ENCODE peak calls at places on chromosomes 3 and 15, in five cellular contexts. W, D, J, Q and R are unnamed samples.

GRCh38 chr3:30835667-30836066 is 58.8 kb downstream of the GADL1 start:
- DNase-seq in W (no peak), D (no peak), J (no peak), Q (no peak), R (no peak)

GRCh38 chr3:177522051-177522450 is 324.8 kb upstream of the TBL1XR1 start:
- DNase-seq in W (no peak), D (no peak), J (peak; percentile 28), Q (no peak), R (no peak)

GRCh38 chr3:38163117-38163870 is 2.0 kb upstream of the OXSR1 start:
- DNase-seq in W (peak; percentile 40), D (peak; percentile 37), J (no peak), Q (no peak), R (no peak)

GRCh38 chr3:58188921-58189451 is 21.8 kb downstream of the DNASE1L3 start:
- DNase-seq in W (no peak), D (no peak), J (no peak), Q (no peak), R (no peak)

GRCh38 chr3:194103475-194103874 is 32.5 kb upstream of the HES1 start:
- DNase-seq in W (no peak), D (no peak), J (no peak), Q (no peak), R (no peak)

GRCh38 chr3:186852994-186853393 is 10.5 kb downstream of the ADIPOQ start:
- DNase-seq in W (no peak), D (no peak), J (no peak), Q (no peak), R (no peak)

GRCh38 chr15:51128701-51129100 is 34.0 kb upstream of the TNFAIP8L3 start:
- DNase-seq in W (no peak), D (no peak), J (no peak), Q (no peak), R (peak; percentile 22)

GRCh38 chr15:68382286-68383007 is 49.5 kb downstream of the ITGA11 start:
- DNase-seq in W (no peak), D (no peak), J (no peak), Q (no peak), R (peak; percentile 45)

GRCh38 chr3:46715507-46716175 is 2.0 kb downstream of the PRSS50 start:
- DNase-seq in W (no peak), D (no peak), J (no peak), Q (no peak), R (no peak)

GRCh38 chr3:186211101-186211500 is 102.2 kb upstream of the ETV5 start:
- DNase-seq in W (no peak), D (no peak), J (no peak), Q (no peak), R (no peak)

GRCh38 chr3:120093923-120094775 is at the start of gene GSK3B:
- DNase-seq in W (peak; percentile 37), D (peak; percentile 75), J (peak; percentile 90), Q (no peak), R (no peak)

GRCh38 chr3:52979190-52979983 is 66.5 kb downstream of the SFMBT1 start:
- DNase-seq in W (no peak), D (no peak), J (no peak), Q (no peak), R (no peak)

GRCh38 chr15:91849749-91850161 is 3.8 kb upstream of the SLCO3A1 start:
- DNase-seq in W (peak; percentile 72), D (peak; percentile 23), J (peak; percentile 42), Q (no peak), R (peak; percentile 57)

GRCh38 chr3:108202080-108202479 is 20.1 kb downstream of the IFT57 start:
- DNase-seq in W (no peak), D (no peak), J (no peak), Q (no peak), R (peak; percentile 53)

GRCh38 chr15:75371901-75372688 is 3.7 kb upstream of the MAN2C1 start:
- DNase-seq in W (no peak), D (no peak), J (no peak), Q (no peak), R (no peak)

GRCh38 chr15:101795455-101795854 is 7.9 kb upstream of the OR4F6 start:
- DNase-seq in W (no peak), D (no peak), J (no peak), Q (no peak), R (peak; percentile 93)

DNA sequence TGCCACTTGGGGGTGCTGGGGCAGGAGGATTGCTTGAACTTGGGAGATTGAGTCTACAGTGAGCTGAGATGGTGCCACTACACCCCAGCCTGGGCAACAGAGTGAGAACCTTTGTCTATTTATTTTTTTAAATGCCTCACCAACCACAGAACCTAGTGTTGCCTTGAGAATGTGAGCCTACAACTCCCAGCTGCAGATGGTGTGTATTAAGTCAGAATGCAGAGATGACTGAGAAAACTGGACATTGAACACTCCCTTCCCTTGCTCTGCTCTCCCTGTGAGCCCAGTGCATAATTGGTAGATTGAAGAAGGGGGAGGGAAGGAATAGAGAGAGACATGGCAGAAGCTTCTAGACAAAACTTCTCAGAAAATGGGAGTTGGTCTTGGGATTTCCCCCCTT is 53.5 kb downstream of the CCDC33 start:
- DNase-seq in W (no peak), D (no peak), J (no peak), Q (no peak), R (no peak)
- TF ChIP-seq RCOR1 in W (no peak), D (no peak), J (no peak), Q (no peak), R (no peak)

GRCh38 chr3:129577925-129578742 is 28.3 kb downstream of the PLXND1 start:
- DNase-seq in W (no peak), D (no peak), J (no peak), Q (no peak), R (no peak)
- TF ChIP-seq RCOR1 in W (no peak), D (no peak), J (no peak), Q (no peak), R (no peak)

DNA sequence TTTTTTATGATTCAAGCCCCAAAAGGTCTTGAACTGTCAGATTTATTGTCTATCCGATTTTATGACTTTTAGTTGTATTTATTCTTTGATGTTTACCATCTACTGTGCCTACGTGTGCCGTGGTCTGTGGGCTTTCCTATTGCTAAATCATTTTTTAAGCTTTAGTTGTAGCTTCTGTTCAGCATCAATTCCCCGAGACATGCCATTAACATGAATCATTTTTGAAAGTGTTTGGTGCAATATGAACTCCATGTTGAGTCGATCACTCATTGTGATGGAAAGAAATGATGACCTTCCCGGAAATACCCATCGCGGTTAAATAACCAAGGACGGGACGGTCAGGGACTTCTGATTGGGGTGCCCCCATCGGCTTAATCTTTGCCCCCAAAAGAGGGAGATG is 268.8 kb upstream of the THRB start:
- DNase-seq in W (no peak), D (no peak), J (no peak), Q (no peak), R (no peak)
- TF ChIP-seq RCOR1 in W (no peak), D (no peak), J (no peak), Q (no peak), R (no peak)

GRCh38 chr15:57134877-57135276 is 216.4 kb downstream of the TCF12 start:
- DNase-seq in W (no peak), D (no peak), J (peak; percentile 55), Q (no peak), R (no peak)
- TF ChIP-seq RCOR1 in W (no peak), D (no peak), J (peak; percentile 51), Q (no peak), R (no peak)

DNA sequence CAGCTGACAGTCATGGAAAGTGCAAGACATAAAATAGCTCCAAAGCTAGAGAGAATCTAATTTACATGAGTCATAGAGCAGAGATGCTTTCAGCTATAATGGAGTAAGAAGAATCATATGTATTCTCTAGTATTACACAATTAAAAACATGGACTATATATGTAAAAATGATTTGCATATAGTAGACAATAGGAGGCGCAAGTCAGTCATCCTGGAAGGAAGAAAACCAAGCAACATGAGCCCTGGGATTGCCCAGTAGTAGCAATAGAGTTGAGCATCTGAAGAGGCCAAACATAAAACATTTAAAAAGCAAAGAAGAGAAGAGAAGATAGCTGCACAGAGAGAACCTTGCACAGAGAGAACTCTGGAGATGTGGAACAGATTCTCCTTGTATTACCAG is 455.0 kb downstream of the EPHA3 start:
- DNase-seq in W (no peak), D (no peak), J (no peak), Q (no peak), R (no peak)
- TF ChIP-seq RCOR1 in W (no peak), D (no peak), J (no peak), Q (no peak), R (no peak)